ENCODE peak calls at places on chromosomes 4 and X, in nine cellular contexts. G, T, H, U, E, Z, B, F and Y are unnamed samples. For H3K27me3, the result is how much of the 10 kb centered on the place peaks cover.

GRCh38 chr4:131296192-131296591 is 1852.9 kb upstream of the PCDH10 start:
- DNase-seq in H (no peak), F (no peak), U (no peak), Z (no peak), E (no peak), G (no peak), B (no peak), T (no peak), Y (no peak)

GRCh38 chr4:146585761-146586333 is 52.8 kb upstream of the POU4F2 start:
- DNase-seq in G (no peak), U (peak), H (no peak), B (no peak), E (no peak), F (peak), Z (peak), T (no peak), Y (peak)

GRCh38 chr4:119025916-119026661 is 109.5 kb upstream of the MYOZ2 start:
- DNase-seq in G (no peak), B (peak), T (no peak), E (peak), Z (peak), U (peak), H (no peak), F (peak), Y (no peak)

GRCh38 chr4:658031-658667 is 15.9 kb downstream of the ATP5ME start:
- DNase-seq in H (no peak), U (no peak), Z (no peak), B (no peak), G (no peak), F (no peak), E (no peak), T (peak), Y (no peak)

GRCh38 chr4:77007358-77008230 is 58.0 kb downstream of the SEPTIN11 start:
- DNase-seq in E (no peak), H (no peak), Z (peak), B (peak), F (peak), T (peak), G (peak), U (peak), Y (peak)

GRCh38 chr4:179467890-179468289 is 2025.7 kb upstream of the AGA start:
- DNase-seq in Z (no peak), B (no peak), T (no peak), E (no peak), U (no peak), G (no peak), F (no peak), H (no peak), Y (no peak)

GRCh38 chr4:82017680-82018079 is 356.1 kb downstream of the HNRNPD start:
- DNase-seq in U (peak), H (no peak), E (no peak), T (no peak), F (peak), Z (peak), B (no peak), G (no peak), Y (peak)

GRCh38 chrX:123673813-123674212 is 59.0 kb downstream of the THOC2 start:
- DNase-seq in Z (no peak), E (no peak), H (no peak), B (no peak), G (no peak), T (no peak), F (no peak), U (no peak), Y (no peak)

GRCh38 chrX:97320305-97320704 is 436.6 kb downstream of the RPA4 start:
- DNase-seq in E (no peak), Z (no peak), T (no peak), B (no peak), U (no peak), H (no peak), F (no peak), G (no peak), Y (no peak)

GRCh38 chr4:173991814-173992213 is 291.7 kb downstream of the FBXO8 start:
- DNase-seq in F (no peak), Z (no peak), B (no peak), U (no peak), T (no peak), G (no peak), E (no peak), H (no peak), Y (no peak)

GRCh38 chr4:93731448-93731847 is 97.1 kb upstream of the ATOH1 start:
- DNase-seq in F (peak), H (no peak), T (no peak), B (no peak), Z (peak), G (no peak), E (no peak), U (no peak), Y (peak)

GRCh38 chrX:33128048-33128805 is 83.1 kb downstream of the DMD start:
- DNase-seq in B (no peak), Z (no peak), G (no peak), T (no peak), U (no peak), E (no peak), H (no peak), F (no peak), Y (no peak)

GRCh38 chr4:163395055-163395454 is 51.4 kb downstream of the NPY5R start:
- DNase-seq in G (no peak), U (peak), F (peak), Z (peak), B (no peak), E (no peak), T (no peak), H (no peak), Y (peak)

GRCh38 chr4:5972571-5972970 is 45.7 kb downstream of the C4orf50 start:
- DNase-seq in H (no peak), T (no peak), E (no peak), U (no peak), F (no peak), B (no peak), Z (no peak), G (no peak), Y (no peak)

GRCh38 chr4:20192754-20193521 is 58.8 kb upstream of the SLIT2 start:
- DNase-seq in F (peak), H (no peak), G (no peak), E (no peak), B (no peak), Z (peak), U (peak), T (no peak), Y (no peak)

GRCh38 chrX:5295004-5295403 is 933.7 kb downstream of the NLGN4X start:
- DNase-seq in T (no peak), U (no peak), G (no peak), H (no peak), Z (no peak), B (no peak), E (no peak), F (no peak), Y (no peak)

GRCh38 chr4:102525099-102525498 is 23.9 kb downstream of the NFKB1 start:
- DNase-seq in Z (peak), G (no peak), F (no peak), U (peak), H (no peak), T (no peak), E (no peak), B (no peak), Y (no peak)

GRCh38 chr4:88104902-88105610 is 53.4 kb downstream of the ABCG2 start:
- DNase-seq in E (no peak), T (no peak), G (no peak), B (no peak), Z (peak), F (peak), H (no peak), U (peak), Y (peak)

GRCh38 chr4:44257461-44257860 is 191.1 kb downstream of the KCTD8 start:
- DNase-seq in G (no peak), F (peak), Z (no peak), E (no peak), B (no peak), U (no peak), H (no peak), T (no peak), Y (peak)

GRCh38 chr4:41160856-41161255 is 53.5 kb downstream of the APBB2 start:
- DNase-seq in H (no peak), B (no peak), G (no peak), F (peak), T (no peak), E (peak), Z (peak), U (no peak), Y (peak)

GRCh38 chr4:98314791-98315565 is 53.8 kb downstream of the RAP1GDS1 start:
- DNase-seq in F (peak), B (no peak), G (no peak), Z (peak), U (no peak), E (no peak), T (no peak), H (no peak), Y (no peak)

GRCh38 chr4:71732706-71733105 is 51.2 kb downstream of the GC start:
- DNase-seq in E (no peak), B (no peak), Z (peak), F (peak), H (no peak), T (no peak), U (peak), G (no peak), Y (no peak)

GRCh38 chr4:134276476-134276875 is 74.9 kb upstream of the PABPC4L start:
- DNase-seq in T (no peak), F (no peak), H (no peak), Z (no peak), E (no peak), B (no peak), U (no peak), G (no peak), Y (no peak)

GRCh38 chr4:3699678-3700077 is 66.5 kb upstream of the ADRA2C start:
- DNase-seq in Z (no peak), E (no peak), B (no peak), G (no peak), T (no peak), F (no peak), U (no peak), H (no peak), Y (no peak)

GRCh38 chrX:15405846-15406245 is 21.6 kb upstream of the VEGFD start:
- DNase-seq in H (no peak), F (no peak), B (no peak), T (no peak), U (no peak), E (no peak), G (no peak), Z (no peak), Y (no peak)

GRCh38 chr4:101205878-101206277 is 141.4 kb downstream of the PPP3CA start:
- DNase-seq in B (no peak), G (peak), T (no peak), F (peak), H (no peak), Z (peak), U (peak), E (no peak), Y (no peak)

GRCh38 chr4:38989487-38989886 is 42.7 kb downstream of the TMEM156 start:
- DNase-seq in F (no peak), G (no peak), Z (peak), B (no peak), U (peak), T (no peak), H (no peak), E (no peak), Y (no peak)

GRCh38 chr4:98662619-98663225 is 4.3 kb upstream of the TSPAN5 start:
- DNase-seq in T (no peak), Z (no peak), U (no peak), E (no peak), G (peak), F (peak), B (no peak), H (peak), Y (no peak)

GRCh38 chr4:151798678-151799416 is 38.0 kb upstream of the GATB start:
- DNase-seq in H (no peak), F (no peak), E (no peak), Z (no peak), U (no peak), G (no peak), T (no peak), B (no peak), Y (peak)

GRCh38 chrX:150848914-150849365 is 49.5 kb downstream of the CD99L2 start:
- DNase-seq in H (no peak), U (peak), E (no peak), T (peak), F (no peak), G (no peak), Z (no peak), B (peak), Y (no peak)

GRCh38 chrX:46039526-46039925 is 505.7 kb downstream of the ZNF674 start:
- DNase-seq in Z (no peak), F (no peak), U (no peak), G (no peak), H (no peak), T (no peak), B (no peak), E (no peak), Y (no peak)

GRCh38 chr4:19961092-19961491 is 290.6 kb upstream of the SLIT2 start:
- DNase-seq in G (no peak), U (no peak), F (peak), H (no peak), T (no peak), B (no peak), Z (no peak), E (no peak), Y (no peak)

GRCh38 chrX:40272141-40272540 is 174.4 kb upstream of the BCOR start:
- DNase-seq in H (no peak), G (no peak), T (no peak), F (peak), B (no peak), U (no peak), E (no peak), Z (no peak), Y (no peak)

GRCh38 chrX:13489451-13489850 is 80.0 kb upstream of the EGFL6 start:
- DNase-seq in U (peak), Z (peak), B (peak), G (no peak), F (peak), H (no peak), E (no peak), T (peak), Y (no peak)

GRCh38 chr4:177297781-177298391 is 11.8 kb upstream of the NEIL3 start:
- DNase-seq in G (no peak), Z (no peak), H (no peak), B (no peak), U (no peak), F (no peak), T (no peak), E (no peak), Y (no peak)

GRCh38 chr4:47538516-47538915 is 53.4 kb downstream of the ATP10D start:
- DNase-seq in U (no peak), E (no peak), B (no peak), Z (peak), T (no peak), G (no peak), F (peak), H (no peak), Y (no peak)

GRCh38 chrX:19683817-19684216 is 168.5 kb upstream of the MAP3K15 start:
- DNase-seq in G (peak), E (no peak), U (no peak), T (no peak), B (no peak), F (no peak), H (peak), Z (no peak), Y (no peak)

GRCh38 chr4:134727696-134728095 is 526.1 kb upstream of the PABPC4L start:
- DNase-seq in G (no peak), B (no peak), H (no peak), F (no peak), Z (no peak), U (no peak), T (no peak), E (no peak), Y (no peak)

GRCh38 chrX:9913041-9913440 is 54.1 kb upstream of the CLDN34 start:
- DNase-seq in T (no peak), H (no peak), B (no peak), F (peak), E (no peak), U (peak), G (no peak), Z (no peak), Y (no peak)

GRCh38 chr4:1927675-1928074 is 56.5 kb downstream of the NSD2 start:
- DNase-seq in B (no peak), F (peak), U (no peak), G (no peak), E (no peak), T (no peak), H (no peak), Z (no peak), Y (no peak)

GRCh38 chr4:1928356-1929235 is 57.4 kb downstream of the NSD2 start:
- DNase-seq in H (no peak), T (no peak), Z (no peak), G (no peak), B (no peak), E (no peak), F (peak), U (no peak), Y (no peak)

DNA sequence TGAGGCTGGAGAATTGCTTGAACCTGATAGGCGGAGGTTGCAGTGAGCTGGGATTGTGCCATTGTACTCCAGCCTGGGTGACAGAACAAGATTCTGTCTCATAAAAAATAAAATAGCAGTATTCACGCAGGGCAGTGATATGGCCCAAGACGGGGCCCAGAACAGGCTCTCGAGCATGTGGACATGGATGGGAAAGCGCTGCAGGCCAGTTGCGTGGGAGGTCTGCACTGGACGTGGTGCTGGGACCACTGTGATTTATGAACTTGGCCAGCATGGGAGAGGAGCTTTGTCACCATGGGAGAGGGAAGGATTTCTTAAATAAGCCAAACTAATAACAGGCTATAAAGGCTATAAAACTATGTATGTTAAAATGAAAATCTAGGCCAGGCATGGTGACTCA is 51.6 kb downstream of the NSD2 start:
- DNase-seq in F (no peak), Z (no peak), E (no peak), G (no peak), B (no peak), U (no peak), H (no peak), T (no peak), Y (no peak)
- H3K27me3 ChIP-seq in F (under half), Z (under half), E (under half), G (under half), B (under half), U (under half), H (under half), T (under half), Y (under half)

GRCh38 chr4:172149329-172149728 is 336.1 kb downstream of the GALNTL6 start:
- DNase-seq in F (no peak), Z (no peak), B (no peak), H (no peak), E (no peak), T (no peak), G (no peak), U (no peak), Y (no peak)

GRCh38 chr4:172142331-172142738 is 329.1 kb downstream of the GALNTL6 start:
- DNase-seq in G (no peak), H (no peak), F (peak), T (no peak), E (no peak), Z (no peak), U (no peak), B (no peak), Y (no peak)

GRCh38 chr4:172143605-172144314 is 330.6 kb downstream of the GALNTL6 start:
- DNase-seq in B (no peak), E (no peak), T (no peak), F (no peak), G (no peak), U (no peak), H (no peak), Z (no peak), Y (no peak)

GRCh38 chr4:172152284-172152683 is 339.1 kb downstream of the GALNTL6 start:
- DNase-seq in E (no peak), Z (no peak), F (no peak), U (no peak), B (no peak), H (no peak), G (no peak), T (no peak), Y (no peak)

DNA sequence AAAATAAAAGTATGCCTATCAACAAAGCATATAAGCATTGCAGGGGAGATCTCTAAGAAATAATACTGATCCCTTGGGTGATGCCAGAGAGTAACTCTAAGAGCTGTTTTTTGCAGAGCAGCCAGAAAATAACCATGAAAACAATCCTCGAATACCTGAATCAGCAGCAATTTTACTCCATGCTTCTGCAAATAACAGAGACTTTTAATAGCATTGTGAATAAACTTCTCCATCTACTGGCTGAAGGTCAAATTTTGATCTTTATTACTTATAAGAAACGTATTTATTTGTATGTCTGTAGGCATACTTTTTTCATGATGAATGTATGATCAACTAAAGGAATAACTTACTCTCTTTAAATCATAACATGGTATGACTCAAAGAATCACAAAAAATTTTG is 334.5 kb downstream of the GALNTL6 start:
- DNase-seq in Z (no peak), E (no peak), G (no peak), H (no peak), B (no peak), U (no peak), F (peak), T (no peak), Y (no peak)
- H3K27me3 ChIP-seq in Z (under half), E (under half), G (under half), H (under half), B (under half), U (under half), F (under half), T (under half), Y (under half)

DNA sequence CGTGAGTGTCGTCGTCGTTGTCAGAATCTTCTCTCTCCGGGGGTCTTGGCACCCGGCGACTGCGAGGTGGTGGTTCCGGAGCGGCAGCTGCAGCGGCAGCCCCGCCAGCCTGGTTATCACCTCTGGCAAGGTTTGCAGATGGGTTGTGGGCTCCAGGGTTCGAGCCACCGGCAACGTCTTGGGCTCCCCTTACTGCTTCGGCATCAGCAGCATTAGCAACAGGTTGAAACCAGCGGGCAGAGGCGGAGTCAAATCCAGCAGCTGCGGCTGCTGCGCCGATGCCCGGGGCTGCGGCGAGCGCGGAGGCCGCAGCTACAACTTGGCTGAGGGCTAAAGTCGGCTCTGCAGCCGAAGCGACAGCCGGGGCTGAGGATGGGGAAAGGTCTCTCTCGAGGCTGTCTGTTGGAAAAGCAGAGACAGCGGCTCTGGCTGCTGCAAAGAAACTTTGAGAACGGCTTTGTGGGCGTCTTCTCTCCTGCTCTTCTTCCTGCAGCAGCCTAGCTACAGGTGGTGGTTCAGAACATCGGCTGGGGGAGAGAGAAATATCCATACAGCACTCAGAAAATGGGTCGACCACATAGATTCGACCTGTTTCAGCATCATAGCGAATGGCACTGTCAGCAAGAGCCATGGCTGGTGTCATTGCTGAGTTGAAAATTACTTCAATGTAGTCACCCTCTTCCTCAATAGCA is 3.6 kb downstream of the IRS4 start:
- DNase-seq in F (no peak), B (no peak), H (no peak), Z (no peak), E (no peak), U (no peak), G (no peak), T (no peak), Y (peak)
- H3K27me3 ChIP-seq in F (under half), B (under half), H (under half), Z (under half), E (under half), U (under half), G (under half), T (half or more), Y (under half)

GRCh38 chr4:2416564-2417195 is 1.8 kb downstream of the ZFYVE28 start:
- DNase-seq in T (no peak), E (no peak), B (no peak), U (no peak), H (peak), G (peak), F (no peak), Z (no peak), Y (no peak)
- H3K27me3 ChIP-seq in T (under half), E (under half), B (under half), U (under half), H (under half), G (under half), F (half or more), Z (under half), Y (under half)

GRCh38 chr4:110644008-110644407 is 21.1 kb upstream of the PITX2 start:
- DNase-seq in U (no peak), F (no peak), H (no peak), E (no peak), G (no peak), B (no peak), T (no peak), Z (no peak), Y (no peak)
- H3K27me3 ChIP-seq in U (under half), F (half or more), H (half or more), E (under half), G (under half), B (under half), T (half or more), Z (half or more), Y (under half)